ENCODE peak calls at places on chromosomes 2 and 18, in five cellular contexts. H is lower lobe of right lung, G is heart right ventricle, K is psoas muscle, N is breast epithelium. Z is an unnamed sample.

GRCh38 chr2:10841547-10842219 is 29.1 kb upstream of the PDIA6 start:
- DNase-seq in G (no peak), N (no peak), K (no peak), H (no peak), Z (no peak)

GRCh38 chr18:26089247-26090129 is 925 bp downstream of the SS18 start:
- DNase-seq in N (no peak), G (no peak), K (no peak), H (no peak), Z (peak)

GRCh38 chr2:205775091-205775876 is 93.0 kb downstream of the NRP2 start:
- DNase-seq in G (no peak), H (no peak), N (peak), K (no peak), Z (peak)

GRCh38 chr18:355678-356077 is 87.8 kb upstream of the THOC1 start:
- DNase-seq in H (no peak), N (no peak), G (no peak), K (no peak), Z (no peak)

GRCh38 chr2:135694711-135695110 is 46.9 kb upstream of the UBXN4 start:
- DNase-seq in N (no peak), G (no peak), K (no peak), H (no peak), Z (peak)

GRCh38 chr2:100907832-100908231 is 87.9 kb downstream of the NPAS2 start:
- DNase-seq in H (no peak), G (no peak), K (no peak), N (no peak), Z (no peak)

GRCh38 chr18:3451166-3451988 is 1.4 kb downstream of the TGIF1 start:
- DNase-seq in K (peak), H (peak), G (peak), N (peak), Z (peak)

GRCh38 chr2:86274918-86275275 is 62.5 kb downstream of the REEP1 start:
- DNase-seq in G (peak), N (no peak), H (no peak), K (no peak), Z (peak)

GRCh38 chr18:3492721-3493120 is 42.7 kb downstream of the TGIF1 start:
- DNase-seq in H (no peak), G (no peak), N (no peak), K (no peak), Z (no peak)

GRCh38 chr2:217650716-217651360 is 352.0 kb downstream of the TNS1 start:
- DNase-seq in K (no peak), N (no peak), G (peak), H (no peak), Z (peak)

GRCh38 chr2:89850481-89850880 is 1159.0 kb downstream of the RPIA start:
- DNase-seq in K (no peak), H (no peak), G (no peak), N (no peak), Z (no peak)

GRCh38 chr2:242041816-242042215 is 172.3 kb downstream of the RTP5 start:
- DNase-seq in N (no peak), G (no peak), K (peak), H (no peak), Z (no peak)

GRCh38 chr2:10447300-10448207 is 573 bp downstream of the ODC1 start:
- DNase-seq in K (peak), N (no peak), H (peak), G (no peak), Z (peak)

GRCh38 chr2:132038179-132038882 is 123.4 kb downstream of the ANKRD30BL start:
- DNase-seq in H (peak), G (no peak), N (no peak), K (peak), Z (peak)

DNA sequence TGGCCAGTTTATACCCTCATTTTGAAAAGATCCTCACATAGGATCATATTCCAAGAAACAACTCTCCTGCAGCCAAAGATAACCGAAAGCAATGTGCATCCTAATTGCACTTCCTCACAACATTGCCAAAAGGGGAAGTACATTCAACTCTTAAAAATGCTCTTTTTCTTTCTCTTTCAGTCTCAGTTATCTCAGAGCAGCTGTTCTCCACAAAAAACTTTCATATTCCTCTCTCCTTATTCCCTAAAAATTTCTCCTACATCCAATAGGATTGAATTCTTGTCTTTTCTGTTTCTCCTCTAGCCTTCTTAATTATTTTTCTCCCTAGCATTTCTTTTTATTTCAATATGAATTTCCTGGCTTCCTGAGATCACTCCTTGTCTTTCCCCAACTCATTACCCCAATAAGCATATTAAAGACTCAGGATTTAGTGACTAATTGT is 7.4 kb upstream of the VRK2 start:
- DNase-seq in H (no peak), K (no peak), N (no peak), G (no peak), Z (peak)
- H3K4me3 ChIP-seq in H (no peak), K (no peak), N (no peak), G (no peak), Z (no peak)

DNA sequence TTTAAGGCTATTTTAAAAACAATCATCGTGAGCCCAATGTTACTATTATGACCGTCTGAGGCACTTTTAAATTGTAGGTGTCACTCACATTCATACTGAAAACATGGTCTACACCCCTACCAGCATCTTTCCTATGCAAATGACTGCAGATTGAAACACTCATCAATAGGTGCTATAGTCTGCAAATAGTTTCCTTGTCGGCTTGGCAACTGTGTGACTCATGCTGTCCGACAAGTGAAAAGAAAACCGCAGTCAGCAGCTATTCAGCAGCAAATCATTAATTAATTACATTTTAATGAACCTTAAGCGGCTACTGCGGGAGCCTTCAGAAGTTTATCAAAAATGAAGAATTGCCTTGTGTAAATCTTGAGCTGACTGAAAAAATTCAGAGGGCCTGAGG is 134.4 kb downstream of the FIGN start:
- DNase-seq in N (no peak), G (no peak), K (no peak), H (no peak), Z (peak)
- H3K4me3 ChIP-seq in N (no peak), G (no peak), K (no peak), H (no peak), Z (no peak)

GRCh38 chr2:9401059-9401547 is 22.2 kb downstream of the ITGB1BP1 start:
- DNase-seq in N (no peak), K (no peak), G (no peak), H (no peak), Z (no peak)

GRCh38 chr2:9400268-9401058 is 22.9 kb downstream of the ITGB1BP1 start:
- DNase-seq in N (no peak), K (no peak), H (no peak), G (no peak), Z (no peak)

GRCh38 chr2:9394816-9395215 is 28.5 kb downstream of the ITGB1BP1 start:
- DNase-seq in G (no peak), K (no peak), H (no peak), N (no peak), Z (no peak)

GRCh38 chr2:9398881-9399805 is 24.2 kb downstream of the ITGB1BP1 start:
- DNase-seq in N (no peak), H (no peak), K (no peak), G (peak), Z (no peak)

GRCh38 chr2:9397201-9397600 is 26.1 kb downstream of the ITGB1BP1 start:
- DNase-seq in G (no peak), K (no peak), N (no peak), H (no peak), Z (no peak)
- H3K4me3 ChIP-seq in G (no peak), K (no peak), N (no peak), H (no peak), Z (no peak)

GRCh38 chr2:43837033-43837432 is 1.6 kb downstream of the ABCG5 start:
- DNase-seq in H (no peak), N (no peak), K (no peak), G (no peak), Z (no peak)

GRCh38 chr2:43838560-43839267 is at the start of the genes ABCG5 and ABCG8:
- DNase-seq in H (no peak), G (no peak), K (no peak), N (peak), Z (no peak)

GRCh38 chr2:43839776-43840564 is 1.2 kb downstream of the ABCG8 start:
- DNase-seq in G (no peak), H (no peak), K (no peak), N (no peak), Z (no peak)

GRCh38 chr2:43840961-43841360 is 2.2 kb downstream of the ABCG8 start:
- DNase-seq in N (peak), H (no peak), K (no peak), G (no peak), Z (no peak)

DNA sequence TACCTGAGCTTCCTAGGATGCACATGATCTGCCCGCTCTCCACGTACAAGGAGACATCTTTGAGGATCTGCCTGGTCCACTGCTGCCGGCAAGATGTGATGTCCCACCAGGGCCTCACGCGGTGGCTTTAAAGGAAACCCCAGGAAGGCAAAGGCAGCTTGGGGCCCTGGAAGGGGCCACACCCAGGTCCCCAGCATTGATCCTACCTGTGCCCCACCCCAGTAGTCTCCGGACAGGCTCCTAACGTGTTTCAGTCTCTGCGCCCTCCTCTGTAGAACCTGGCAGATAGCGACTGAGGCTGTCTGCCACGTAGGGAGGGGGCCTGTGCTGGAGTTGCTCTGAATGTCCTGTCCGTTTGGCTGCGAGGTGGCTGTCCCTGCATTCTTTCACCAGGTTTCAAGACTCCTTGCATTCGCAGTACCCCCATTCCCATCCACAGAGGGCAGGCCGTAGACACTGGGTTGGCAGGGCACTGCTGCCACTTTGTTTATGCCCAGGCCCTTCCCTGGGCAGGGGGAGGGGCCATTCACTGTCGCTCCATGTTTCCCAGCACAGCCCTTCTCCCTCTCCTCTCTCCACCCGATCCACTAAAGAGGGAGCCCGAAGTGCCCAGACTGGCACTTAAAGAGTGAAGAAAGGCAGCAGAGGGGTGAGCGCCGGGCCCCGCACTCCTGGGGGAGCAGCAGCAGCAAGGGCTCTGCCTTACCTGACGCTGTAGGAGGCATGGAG is 644 bp downstream of the ABCG5 start:
- DNase-seq in N (peak), K (no peak), G (no peak), H (no peak), Z (no peak)
- H3K4me3 ChIP-seq in N (no peak), K (no peak), G (no peak), H (no peak), Z (no peak)

Z was measured in fibroblast of mammary gland.